ENCODE peak calls at places on chromosomes 5 and 9, in nine cellular contexts. B is tibial artery; J is uterus; X is mucosa of descending colon; Z is CD8-positive, alpha-beta T cell; H is body of pancreas; Q is naive thymus-derived CD4-positive, alpha-beta T cell; O is tibial nerve; R is vagina. N is an unnamed sample.
A peak's percentile ranks its signal among the peaks of the same experiment; 100 is the strongest.

GRCh38 chr5:2776338-2777302 is 25.1 kb upstream of the IRX2 start:
- DNase-seq in B (no peak), J (no peak), X (no peak), Z (no peak), H (no peak), Q (no peak), O (no peak), R (no peak), N (no peak)

GRCh38 chr9:89430995-89431394 is 66.9 kb downstream of the SEMA4D start:
- DNase-seq in B (no peak), J (no peak), X (peak; percentile 76), Z (no peak), H (no peak), Q (no peak), O (no peak), R (no peak), N (no peak)

GRCh38 chr9:102728946-102729345 is 266.2 kb upstream of the CYLC2 start:
- DNase-seq in B (no peak), J (no peak), X (no peak), Z (no peak), H (no peak), Q (no peak), O (no peak), R (no peak), N (no peak)

GRCh38 chr5:74594172-74595040 is 46.1 kb downstream of the ENC1 start:
- DNase-seq in B (no peak), J (no peak), X (no peak), Z (no peak), H (no peak), Q (no peak), O (no peak), R (no peak), N (no peak)

GRCh38 chr5:76547242-76547890 is 75.8 kb downstream of the F2RL2 start:
- DNase-seq in B (peak; percentile 27), J (no peak), X (peak; percentile 40), Z (peak; percentile 8), H (peak; percentile 40), Q (peak; percentile 85), O (no peak), R (no peak), N (no peak)

GRCh38 chr5:1555011-1555807 is 31.4 kb upstream of the LPCAT1 start:
- DNase-seq in B (no peak), J (peak; percentile 9), X (no peak), Z (no peak), H (peak; percentile 48), Q (no peak), O (no peak), R (peak; percentile 67), N (no peak)

GRCh38 chr9:546797-547223 is 294.7 kb upstream of the DMRT1 start:
- DNase-seq in B (peak; percentile 31), J (peak; percentile 34), X (peak; percentile 36), Z (no peak), H (no peak), Q (no peak), O (no peak), R (no peak), N (no peak)

GRCh38 chr9:12511726-12512125 is 181.5 kb upstream of the TYRP1 start:
- DNase-seq in B (no peak), J (no peak), X (no peak), Z (no peak), H (no peak), Q (no peak), O (no peak), R (no peak), N (no peak)

GRCh38 chr5:170097934-170098333 is 7.8 kb upstream of the FOXI1 start:
- DNase-seq in B (no peak), J (no peak), X (peak; percentile 6), Z (no peak), H (no peak), Q (no peak), O (no peak), R (no peak), N (no peak)

GRCh38 chr5:125659316-125660071 is 763.7 kb upstream of the GRAMD2B start:
- DNase-seq in B (no peak), J (peak; percentile 46), X (no peak), Z (no peak), H (no peak), Q (no peak), O (no peak), R (no peak), N (no peak)
- H3K4me1 ChIP-seq in B (no peaks in the 10 kb centered on the region), J (no peaks in the 10 kb centered on the region), X (no peaks in the 10 kb centered on the region), Z (no peaks in the 10 kb centered on the region), H (peaks cover 14% of the 10 kb centered on the region), Q (no peaks in the 10 kb centered on the region), O (peaks cover 10% of the 10 kb centered on the region), R (peaks cover 17% of the 10 kb centered on the region), N (no peaks in the 10 kb centered on the region)

GRCh38 chr5:142134333-142135010 is 25.9 kb downstream of the NDFIP1 start:
- DNase-seq in B (no peak), J (no peak), X (no peak), Z (no peak), H (no peak), Q (no peak), O (no peak), R (no peak), N (no peak)

GRCh38 chr5:142129447-142129846 is 20.9 kb downstream of the NDFIP1 start:
- DNase-seq in B (no peak), J (no peak), X (no peak), Z (no peak), H (no peak), Q (no peak), O (no peak), R (no peak), N (no peak)

GRCh38 chr5:142133382-142134206 is 25.0 kb downstream of the NDFIP1 start:
- DNase-seq in B (no peak), J (no peak), X (no peak), Z (no peak), H (no peak), Q (no peak), O (no peak), R (no peak), N (no peak)

GRCh38 chr5:142128675-142129208 is 20.2 kb downstream of the NDFIP1 start:
- DNase-seq in B (no peak), J (no peak), X (no peak), Z (no peak), H (no peak), Q (no peak), O (no peak), R (no peak), N (no peak)

GRCh38 chr5:142131394-142131793 is 22.8 kb downstream of the NDFIP1 start:
- DNase-seq in B (no peak), J (no peak), X (no peak), Z (no peak), H (no peak), Q (no peak), O (no peak), R (no peak), N (no peak)
- H3K4me1 ChIP-seq in B (no peaks in the 10 kb centered on the region), J (no peaks in the 10 kb centered on the region), X (no peaks in the 10 kb centered on the region), Z (peaks cover 64% of the 10 kb centered on the region), H (peaks cover 22% of the 10 kb centered on the region), Q (peaks cover 67% of the 10 kb centered on the region), O (no peaks in the 10 kb centered on the region), R (peaks cover 28% of the 10 kb centered on the region), N (peaks cover 16% of the 10 kb centered on the region)

GRCh38 chr5:176450077-176450476 is 1.9 kb downstream of the FAF2 start:
- DNase-seq in B (no peak), J (no peak), X (no peak), Z (no peak), H (no peak), Q (no peak), O (no peak), R (no peak), N (no peak)
- H3K4me1 ChIP-seq in B (peaks cover 15% of the 10 kb centered on the region), J (peaks cover 14% of the 10 kb centered on the region), X (peaks cover 16% of the 10 kb centered on the region), Z (peaks cover 26% of the 10 kb centered on the region), H (peaks cover 36% of the 10 kb centered on the region), Q (peaks cover 23% of the 10 kb centered on the region), O (peaks cover 24% of the 10 kb centered on the region), R (peaks cover 52% of the 10 kb centered on the region), N (peaks cover 37% of the 10 kb centered on the region)

GRCh38 chr5:53419247-53419646 is 61.2 kb upstream of the FST start:
- DNase-seq in B (no peak), J (no peak), X (no peak), Z (no peak), H (no peak), Q (no peak), O (no peak), R (no peak), N (no peak)
- H3K4me1 ChIP-seq in B (no peaks in the 10 kb centered on the region), J (no peaks in the 10 kb centered on the region), X (no peaks in the 10 kb centered on the region), Z (no peaks in the 10 kb centered on the region), H (no peaks in the 10 kb centered on the region), Q (no peaks in the 10 kb centered on the region), O (no peaks in the 10 kb centered on the region), R (no peaks in the 10 kb centered on the region), N (no peaks in the 10 kb centered on the region)